ENCODE peak calls at places on chromosomes 2 and 18, in six cellular contexts. K is H1, L is neuronal stem cell, T is H9, J is IMR-90, M is mesenchymal stem cell. E is an unnamed sample.

GRCh38 chr18:47265197-47265596 is 13.7 kb upstream of the SKOR2 start:
- DNase-seq in K (no peak), L (no peak), T (no peak), J (peak), M (peak), E (no peak)

GRCh38 chr2:85438291-85439110 is 20.0 kb downstream of the SH2D6 start:
- DNase-seq in K (no peak), L (no peak), T (no peak), J (no peak), M (no peak), E (no peak)

GRCh38 chr2:47401789-47402554 is 984 bp upstream of the MSH2 start:
- DNase-seq in K (no peak), L (no peak), T (peak), J (no peak), M (no peak), E (no peak)

GRCh38 chr18:48459471-48459870 is 50.3 kb upstream of the ZBTB7C start:
- DNase-seq in K (no peak), L (no peak), T (no peak), J (no peak), M (no peak), E (no peak)

GRCh38 chr2:44167311-44167907 is 1.3 kb upstream of the PPM1B start:
- DNase-seq in K (no peak), L (no peak), T (no peak), J (no peak), M (no peak), E (no peak)

GRCh38 chr2:44789971-44790721 is 151.4 kb upstream of the SIX3 start:
- DNase-seq in K (peak), L (no peak), T (peak), J (no peak), M (no peak), E (no peak)

GRCh38 chr2:221571391-221572179 is 519 bp downstream of the EPHA4 start:
- DNase-seq in K (peak), L (peak), T (no peak), J (peak), M (peak), E (peak)

GRCh38 chr18:13915973-13916372 is 637 bp upstream of the MC2R start:
- DNase-seq in K (peak), L (no peak), T (no peak), J (no peak), M (no peak), E (no peak)

GRCh38 chr2:20424300-20425290 is 22.3 kb upstream of the RHOB start:
- DNase-seq in K (no peak), L (no peak), T (peak), J (peak), M (peak), E (no peak)

GRCh38 chr2:240465268-240465764 is 29.9 kb downstream of the GPC1 start:
- DNase-seq in K (no peak), L (no peak), T (peak), J (no peak), M (no peak), E (no peak)

GRCh38 chr2:218500501-218501060 is 67.6 kb downstream of the USP37 start:
- DNase-seq in K (no peak), L (no peak), T (no peak), J (no peak), M (no peak), E (no peak)

GRCh38 chr2:74740395-74741075 is 86.5 kb downstream of the SEMA4F start:
- DNase-seq in K (no peak), L (no peak), T (peak), J (peak), M (peak), E (peak)

GRCh38 chr2:231185050-231185725 is 13.2 kb upstream of the ARMC9 start:
- DNase-seq in K (no peak), L (no peak), T (no peak), J (no peak), M (no peak), E (no peak)

GRCh38 chr2:67514515-67514914 is 117.4 kb downstream of the ETAA1 start:
- DNase-seq in K (no peak), L (no peak), T (no peak), J (peak), M (peak), E (no peak)

GRCh38 chr2:37829202-37829601 is 95.9 kb upstream of the RMDN2 start:
- DNase-seq in K (no peak), L (no peak), T (no peak), J (peak), M (peak), E (peak)

GRCh38 chr2:173966274-173967098 is 1.3 kb upstream of the SP3 start:
- DNase-seq in K (no peak), L (no peak), T (no peak), J (no peak), M (no peak), E (no peak)

GRCh38 chr18:5895300-5895885 is at the start of gene TMEM200C:
- DNase-seq in K (peak), L (peak), T (no peak), J (peak), M (peak), E (no peak)

GRCh38 chr2:220601674-220602073 is 970.4 kb downstream of the EPHA4 start:
- DNase-seq in K (no peak), L (no peak), T (peak), J (no peak), M (no peak), E (no peak)

GRCh38 chr2:46171441-46171953 is 125.7 kb upstream of the EPAS1 start:
- DNase-seq in K (no peak), L (no peak), T (no peak), J (peak), M (peak), E (peak)

GRCh38 chr2:172552547-172553291 is 3.2 kb upstream of the PDK1 start:
- DNase-seq in K (no peak), L (no peak), T (no peak), J (peak), M (peak), E (peak)

GRCh38 chr2:144567745-144568144 is 47.8 kb upstream of the ZEB2 start:
- DNase-seq in K (no peak), L (no peak), T (peak), J (no peak), M (no peak), E (no peak)

GRCh38 chr2:144570566-144570965 is 50.6 kb upstream of the ZEB2 start:
- DNase-seq in K (no peak), L (no peak), T (no peak), J (no peak), M (no peak), E (no peak)

GRCh38 chr2:144572977-144573376 is 53.1 kb upstream of the ZEB2 start:
- DNase-seq in K (no peak), L (no peak), T (no peak), J (no peak), M (no peak), E (no peak)

GRCh38 chr2:144571770-144572169 is 51.9 kb upstream of the ZEB2 start:
- DNase-seq in K (no peak), L (no peak), T (no peak), J (no peak), M (no peak), E (no peak)
- H4K91ac ChIP-seq in K (no peak), L (no peak), T (no peak), J (no peak), M (no peak), E (no peak)

DNA sequence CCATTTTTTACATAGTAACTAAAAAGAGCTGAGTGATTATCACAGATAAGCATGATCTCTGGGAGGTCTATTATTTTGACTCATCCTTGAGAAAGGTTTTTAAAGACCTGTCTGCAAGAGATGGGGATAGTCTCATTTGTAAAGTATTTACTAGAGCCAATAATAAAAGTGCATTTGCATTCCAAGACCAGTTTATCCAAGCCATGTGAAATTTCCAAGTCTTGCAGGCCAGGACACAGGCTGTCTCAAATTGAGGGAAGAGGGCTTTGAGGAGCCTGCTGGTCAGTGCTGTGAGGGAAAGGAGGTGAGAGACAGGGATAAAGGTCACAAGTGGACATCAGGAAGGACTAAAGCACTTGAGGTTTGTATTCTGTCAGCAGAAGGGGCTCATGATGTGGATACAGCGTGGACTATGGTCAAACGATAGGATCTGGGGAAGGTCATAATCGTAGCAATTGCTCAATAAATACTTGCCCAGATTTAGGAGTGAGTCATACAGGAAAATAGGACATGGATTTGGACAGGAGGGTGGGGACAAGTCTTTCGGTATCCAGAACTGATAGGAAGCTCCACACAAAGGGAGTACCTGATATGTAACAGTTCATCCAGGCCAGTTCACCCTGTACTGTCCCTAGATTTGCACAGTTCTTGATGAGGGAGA is 6.6 kb upstream of the CDH2 start:
- DNase-seq in K (no peak), L (no peak), T (no peak), J (peak), M (peak), E (peak)
- H2BK5ac ChIP-seq in K (no peak), L (no peak), T (no peak), J (no peak), M (no peak), E (no peak)

DNA sequence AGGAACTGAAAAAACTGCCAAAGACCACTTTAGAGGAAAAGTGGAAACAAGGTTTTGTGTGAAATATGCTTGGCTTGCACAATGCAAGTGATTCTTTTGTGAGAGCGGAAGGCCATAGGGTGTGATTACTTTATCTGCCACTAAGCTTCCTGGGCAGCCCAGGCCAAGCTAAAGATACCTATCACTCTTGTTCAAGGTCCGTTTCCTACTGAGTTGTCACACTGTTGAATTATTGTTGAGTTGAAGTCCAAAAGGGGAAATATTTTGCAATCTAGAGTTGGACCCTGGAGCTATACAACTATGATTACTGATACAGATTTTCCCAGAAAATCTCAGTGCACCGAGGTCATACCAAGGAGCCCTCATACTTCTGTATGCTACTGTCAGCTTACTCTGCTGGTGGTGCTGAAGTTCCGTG is 72.7 kb upstream of the CTAGE1 start:
- DNase-seq in K (no peak), L (no peak), T (no peak), J (no peak), M (no peak), E (peak)
- H4K91ac ChIP-seq in K (no peak), L (no peak), T (no peak), J (no peak), M (no peak), E (no peak)

GRCh38 chr18:26091047-26091630 is 726 bp upstream of the SS18 start:
- DNase-seq in K (no peak), L (no peak), T (no peak), J (no peak), M (peak), E (peak)

GRCh38 chr18:26097563-26097962 is 7.2 kb upstream of the SS18 start:
- DNase-seq in K (no peak), L (no peak), T (no peak), J (no peak), M (no peak), E (no peak)

DNA sequence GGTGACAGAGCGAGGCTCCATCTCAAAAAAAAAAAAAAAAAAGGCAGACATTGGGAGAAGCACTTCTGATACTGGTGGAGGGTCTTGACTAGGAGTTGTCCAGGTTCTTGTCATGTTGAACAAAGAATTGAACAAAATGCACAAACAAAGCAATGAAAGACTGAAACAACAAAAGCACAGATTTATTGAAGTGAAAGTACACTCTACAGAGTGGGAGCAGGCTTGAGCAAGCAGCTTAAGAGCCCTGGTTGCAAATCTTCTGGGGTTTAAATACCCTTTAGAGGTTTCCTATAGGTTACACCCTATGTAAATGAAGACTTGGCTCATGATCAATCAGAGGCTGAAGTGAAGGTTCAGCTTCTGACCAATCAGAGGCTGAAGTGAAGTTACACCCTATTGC is 6.4 kb upstream of the SS18 start:
- DNase-seq in K (no peak), L (no peak), T (no peak), J (no peak), M (no peak), E (no peak)
- H2BK5ac ChIP-seq in K (no peak), L (no peak), T (no peak), J (no peak), M (no peak), E (no peak)

GRCh38 chr2:200448460-200448859 is 61.4 kb downstream of the KCTD18 start:
- DNase-seq in K (no peak), L (no peak), T (no peak), J (no peak), M (no peak), E (no peak)

GRCh38 chr2:200447139-200447855 is 62.6 kb downstream of the KCTD18 start:
- DNase-seq in K (no peak), L (no peak), T (no peak), J (peak), M (peak), E (no peak)

GRCh38 chr2:200445284-200445683 is 64.6 kb downstream of the KCTD18 start:
- DNase-seq in K (no peak), L (no peak), T (no peak), J (no peak), M (no peak), E (no peak)

GRCh38 chr2:200444530-200444929 is 65.3 kb downstream of the KCTD18 start:
- DNase-seq in K (no peak), L (no peak), T (no peak), J (no peak), M (no peak), E (no peak)

DNA sequence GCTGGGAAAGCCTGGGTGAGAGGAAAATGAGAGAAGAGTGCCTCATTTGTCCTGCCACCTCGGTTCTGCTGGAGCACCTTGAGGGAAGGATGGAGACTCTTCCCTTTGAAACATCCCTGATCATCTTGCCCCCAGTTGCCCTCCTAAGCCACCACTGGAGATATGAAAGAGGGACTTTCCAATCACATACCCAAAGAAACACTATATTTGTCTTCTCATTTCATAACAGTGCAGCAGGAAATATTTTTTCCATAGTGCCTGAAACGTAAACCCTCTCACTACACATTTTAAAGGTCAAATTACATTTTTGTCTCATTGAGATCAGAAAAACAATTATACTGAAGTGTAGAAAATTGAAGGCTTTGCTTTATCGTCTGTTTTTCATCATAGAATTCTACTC is 63.3 kb downstream of the KCTD18 start:
- DNase-seq in K (no peak), L (no peak), T (no peak), J (no peak), M (no peak), E (no peak)
- H4K91ac ChIP-seq in K (no peak), L (no peak), T (no peak), J (no peak), M (no peak), E (no peak)

GRCh38 chr2:155871940-155872339 is 460.6 kb downstream of the NR4A2 start:
- DNase-seq in K (no peak), L (no peak), T (no peak), J (no peak), M (no peak), E (no peak)

GRCh38 chr2:155866477-155866876 is 466.0 kb downstream of the NR4A2 start:
- DNase-seq in K (no peak), L (peak), T (no peak), J (no peak), M (no peak), E (no peak)

GRCh38 chr2:155867564-155867963 is 465.0 kb downstream of the NR4A2 start:
- DNase-seq in K (no peak), L (no peak), T (no peak), J (no peak), M (no peak), E (no peak)

GRCh38 chr2:155872396-155872795 is 460.1 kb downstream of the NR4A2 start:
- DNase-seq in K (no peak), L (no peak), T (no peak), J (no peak), M (no peak), E (no peak)
- H2BK5ac ChIP-seq in K (no peak), L (no peak), T (no peak), J (no peak), M (no peak), E (no peak)

DNA sequence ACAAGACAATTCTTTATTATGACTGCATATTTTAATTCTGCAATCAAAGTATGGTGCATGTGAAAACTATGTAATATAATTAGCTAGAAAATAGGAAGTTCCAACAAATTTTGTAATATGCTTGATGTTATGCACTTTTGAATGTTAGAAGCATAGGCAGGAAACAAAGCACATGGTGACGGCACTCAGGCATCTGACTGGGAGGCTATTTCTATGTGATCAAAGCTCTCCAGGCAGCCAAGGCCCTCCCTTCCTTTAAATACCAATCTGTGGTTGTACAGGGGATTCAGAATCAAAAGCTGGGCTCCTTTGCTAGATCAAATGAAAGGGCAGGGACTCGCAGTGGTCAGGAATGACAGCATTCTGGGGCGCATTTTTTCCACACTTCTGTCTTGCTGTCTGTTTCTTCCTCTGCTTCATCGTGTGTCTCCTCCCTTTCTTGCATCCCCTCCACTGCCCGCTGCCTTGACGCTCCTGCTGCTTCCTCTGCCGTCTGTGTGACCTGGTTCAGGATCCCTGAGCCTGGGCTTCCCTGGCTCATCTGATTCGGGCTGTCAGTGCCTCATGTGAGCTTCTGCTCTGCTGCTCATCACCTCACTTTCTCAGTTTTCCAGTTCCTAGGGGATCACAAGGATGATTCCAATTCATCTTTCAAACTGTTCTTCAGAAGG is 30.8 kb downstream of the TMEM182 start:
- DNase-seq in K (no peak), L (no peak), T (no peak), J (no peak), M (no peak), E (no peak)
- H4K91ac ChIP-seq in K (peak), L (no peak), T (no peak), J (no peak), M (no peak), E (no peak)

GRCh38 chr18:58922995-58923394 is 58.3 kb downstream of the ZNF532 start:
- DNase-seq in K (peak), L (no peak), T (no peak), J (no peak), M (no peak), E (no peak)

GRCh38 chr18:58929206-58929605 is 64.5 kb downstream of the ZNF532 start:
- DNase-seq in K (no peak), L (no peak), T (no peak), J (no peak), M (no peak), E (no peak)

GRCh38 chr18:58924473-58924872 is 59.8 kb downstream of the ZNF532 start:
- DNase-seq in K (no peak), L (no peak), T (no peak), J (no peak), M (no peak), E (no peak)

GRCh38 chr18:58927659-58928058 is 63.0 kb downstream of the ZNF532 start:
- DNase-seq in K (no peak), L (no peak), T (no peak), J (no peak), M (no peak), E (no peak)

DNA sequence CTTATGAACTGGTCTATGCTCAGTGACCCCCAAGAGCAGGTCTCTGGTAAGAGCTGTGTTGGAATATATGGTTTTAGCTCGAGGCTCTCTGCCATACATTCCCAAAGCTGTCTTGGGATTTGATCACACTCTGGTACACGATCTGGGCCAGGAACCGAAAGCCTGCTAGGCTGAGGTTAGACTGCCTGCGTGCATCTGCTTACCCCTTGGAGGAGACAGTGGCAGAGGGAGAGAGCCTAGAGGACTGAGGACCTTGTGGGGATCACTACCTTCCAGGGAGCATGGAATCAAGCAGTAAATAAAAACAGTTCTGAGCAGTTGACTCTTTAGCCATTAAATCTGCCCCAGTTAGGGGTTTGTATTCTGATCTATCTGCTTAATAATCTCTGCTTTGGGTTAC is 63.7 kb downstream of the ZNF532 start:
- DNase-seq in K (no peak), L (no peak), T (no peak), J (no peak), M (no peak), E (no peak)
- H2BK5ac ChIP-seq in K (no peak), L (no peak), T (no peak), J (no peak), M (no peak), E (no peak)

E was measured in trophoblast cell.